ENCODE peak calls at places on chromosomes 16 and 17, in eight cellular contexts. One of them, this sample, is unnamed.

GRCh38 chr16:48629016-48629415 is 19.0 kb upstream of the N4BP1 start:
- DNase-seq in cardiac muscle cell: no peak
- DNase-seq in neural progenitor cell: no peak
- DNase-seq in endothelial cell of umbilical vein: no peak
- DNase-seq in body of pancreas: no peak
- DNase-seq in stomach: peak; percentile 18
- DNase-seq in testis: no peak
- DNase-seq in hepatocyte: no peak
- DNase-seq in this sample: no peak

GRCh38 chr16:21233521-21234150 is at the start of gene ANKS4B:
- DNase-seq in cardiac muscle cell: no peak
- DNase-seq in neural progenitor cell: no peak
- DNase-seq in endothelial cell of umbilical vein: no peak
- DNase-seq in body of pancreas: peak; percentile 58
- DNase-seq in stomach: peak; percentile 29
- DNase-seq in testis: no peak
- DNase-seq in hepatocyte: peak; percentile 74
- DNase-seq in this sample: no peak

GRCh38 chr17:82175951-82176350 is 36.7 kb downstream of the CCDC57 start:
- DNase-seq in cardiac muscle cell: no peak
- DNase-seq in neural progenitor cell: no peak
- DNase-seq in endothelial cell of umbilical vein: no peak
- DNase-seq in body of pancreas: no peak
- DNase-seq in stomach: no peak
- DNase-seq in testis: no peak
- DNase-seq in hepatocyte: no peak
- DNase-seq in this sample: no peak

GRCh38 chr16:4261557-4262172 is 11.2 kb downstream of the TFAP4 start:
- DNase-seq in cardiac muscle cell: peak; percentile 66
- DNase-seq in neural progenitor cell: peak; percentile 89
- DNase-seq in endothelial cell of umbilical vein: peak; percentile 14
- DNase-seq in body of pancreas: peak; percentile 34
- DNase-seq in stomach: no peak
- DNase-seq in testis: peak; percentile 70
- DNase-seq in hepatocyte: peak; percentile 66
- DNase-seq in this sample: no peak

GRCh38 chr16:86087011-86087453 is 188.1 kb downstream of the IRF8 start:
- DNase-seq in cardiac muscle cell: no peak
- DNase-seq in neural progenitor cell: no peak
- DNase-seq in endothelial cell of umbilical vein: no peak
- DNase-seq in body of pancreas: no peak
- DNase-seq in stomach: no peak
- DNase-seq in testis: no peak
- DNase-seq in hepatocyte: no peak
- DNase-seq in this sample: no peak

GRCh38 chr17:48544356-48545021 is 420 bp downstream of the HOXB2 start:
- DNase-seq in cardiac muscle cell: peak; percentile 55
- DNase-seq in neural progenitor cell: peak; percentile 72
- DNase-seq in endothelial cell of umbilical vein: peak; percentile 87
- DNase-seq in body of pancreas: peak; percentile 53
- DNase-seq in stomach: peak; percentile 62
- DNase-seq in testis: peak; percentile 29
- DNase-seq in hepatocyte: peak; percentile 72
- DNase-seq in this sample: peak; percentile 78

GRCh38 chr17:29115906-29116651 is 64.1 kb downstream of the MYO18A start:
- DNase-seq in cardiac muscle cell: peak; percentile 42
- DNase-seq in neural progenitor cell: peak; percentile 75
- DNase-seq in endothelial cell of umbilical vein: peak; percentile 35
- DNase-seq in body of pancreas: peak; percentile 32
- DNase-seq in stomach: no peak
- DNase-seq in testis: peak; percentile 41
- DNase-seq in hepatocyte: peak; percentile 52
- DNase-seq in this sample: no peak

GRCh38 chr16:88606146-88606757 is 32.1 kb upstream of the IL17C start:
- DNase-seq in cardiac muscle cell: no peak
- DNase-seq in neural progenitor cell: no peak
- DNase-seq in endothelial cell of umbilical vein: no peak
- DNase-seq in body of pancreas: no peak
- DNase-seq in stomach: no peak
- DNase-seq in testis: no peak
- DNase-seq in hepatocyte: no peak
- DNase-seq in this sample: no peak

GRCh38 chr16:85354623-85355514 is 242.6 kb upstream of the CIBAR2 start:
- DNase-seq in cardiac muscle cell: peak; percentile 47
- DNase-seq in neural progenitor cell: no peak
- DNase-seq in endothelial cell of umbilical vein: no peak
- DNase-seq in body of pancreas: no peak
- DNase-seq in stomach: no peak
- DNase-seq in testis: no peak
- DNase-seq in hepatocyte: peak; percentile 64
- DNase-seq in this sample: peak; percentile 84

GRCh38 chr16:23504453-23505179 is 5.7 kb downstream of the GGA2 start:
- DNase-seq in cardiac muscle cell: peak; percentile 45
- DNase-seq in neural progenitor cell: peak; percentile 77
- DNase-seq in endothelial cell of umbilical vein: peak; percentile 87
- DNase-seq in body of pancreas: peak; percentile 38
- DNase-seq in stomach: peak; percentile 46
- DNase-seq in testis: no peak
- DNase-seq in hepatocyte: peak; percentile 67
- DNase-seq in this sample: peak; percentile 54

GRCh38 chr16:72848045-72848410 is 199.9 kb downstream of the ZFHX3 start:
- DNase-seq in cardiac muscle cell: no peak
- DNase-seq in neural progenitor cell: no peak
- DNase-seq in endothelial cell of umbilical vein: no peak
- DNase-seq in body of pancreas: peak; percentile 25
- DNase-seq in stomach: no peak
- DNase-seq in testis: no peak
- DNase-seq in hepatocyte: no peak
- DNase-seq in this sample: no peak

GRCh38 chr17:73155410-73156165 is 9.2 kb upstream of the SSTR2 start:
- DNase-seq in cardiac muscle cell: no peak
- DNase-seq in neural progenitor cell: peak; percentile 45
- DNase-seq in endothelial cell of umbilical vein: no peak
- DNase-seq in body of pancreas: no peak
- DNase-seq in stomach: no peak
- DNase-seq in testis: no peak
- DNase-seq in hepatocyte: no peak
- DNase-seq in this sample: no peak

GRCh38 chr16:27841911-27842310 is 221.6 kb downstream of the GSG1L start:
- DNase-seq in cardiac muscle cell: no peak
- DNase-seq in neural progenitor cell: no peak
- DNase-seq in endothelial cell of umbilical vein: no peak
- DNase-seq in body of pancreas: no peak
- DNase-seq in stomach: no peak
- DNase-seq in testis: no peak
- DNase-seq in hepatocyte: no peak
- DNase-seq in this sample: no peak

GRCh38 chr16:48531011-48531962 is 78.7 kb downstream of the N4BP1 start:
- DNase-seq in cardiac muscle cell: no peak
- DNase-seq in neural progenitor cell: no peak
- DNase-seq in endothelial cell of umbilical vein: no peak
- DNase-seq in body of pancreas: no peak
- DNase-seq in stomach: no peak
- DNase-seq in testis: peak; percentile 53
- DNase-seq in hepatocyte: peak; percentile 34
- DNase-seq in this sample: peak; percentile 4

GRCh38 chr17:56943505-56944125 is 17.2 kb downstream of the COIL start:
- DNase-seq in cardiac muscle cell: no peak
- DNase-seq in neural progenitor cell: no peak
- DNase-seq in endothelial cell of umbilical vein: no peak
- DNase-seq in body of pancreas: no peak
- DNase-seq in stomach: no peak
- DNase-seq in testis: no peak
- DNase-seq in hepatocyte: no peak
- DNase-seq in this sample: no peak

GRCh38 chr16:28984619-28985135 is at the start of gene LAT:
- DNase-seq in cardiac muscle cell: no peak
- DNase-seq in neural progenitor cell: no peak
- DNase-seq in endothelial cell of umbilical vein: no peak
- DNase-seq in body of pancreas: no peak
- DNase-seq in stomach: peak; percentile 40
- DNase-seq in testis: no peak
- DNase-seq in hepatocyte: no peak
- DNase-seq in this sample: no peak

GRCh38 chr17:34375598-34375997 is 12.6 kb upstream of the CCL1 start:
- DNase-seq in cardiac muscle cell: no peak
- DNase-seq in neural progenitor cell: no peak
- DNase-seq in endothelial cell of umbilical vein: no peak
- DNase-seq in body of pancreas: no peak
- DNase-seq in stomach: no peak
- DNase-seq in testis: no peak
- DNase-seq in hepatocyte: no peak
- DNase-seq in this sample: no peak

GRCh38 chr16:11066231-11066870 is 122.0 kb downstream of the CLEC16A start:
- DNase-seq in cardiac muscle cell: no peak
- DNase-seq in neural progenitor cell: no peak
- DNase-seq in endothelial cell of umbilical vein: no peak
- DNase-seq in body of pancreas: no peak
- DNase-seq in stomach: no peak
- DNase-seq in testis: no peak
- DNase-seq in hepatocyte: no peak
- DNase-seq in this sample: no peak

GRCh38 chr17:4477286-4477791 is 21.3 kb upstream of the SPNS2 start:
- DNase-seq in cardiac muscle cell: no peak
- DNase-seq in neural progenitor cell: peak; percentile 86
- DNase-seq in endothelial cell of umbilical vein: no peak
- DNase-seq in body of pancreas: no peak
- DNase-seq in stomach: no peak
- DNase-seq in testis: no peak
- DNase-seq in hepatocyte: no peak
- DNase-seq in this sample: no peak

GRCh38 chr16:67249762-67250327 is 1.1 kb downstream of the SLC9A5 start:
- DNase-seq in cardiac muscle cell: no peak
- DNase-seq in neural progenitor cell: no peak
- DNase-seq in endothelial cell of umbilical vein: no peak
- DNase-seq in body of pancreas: no peak
- DNase-seq in stomach: no peak
- DNase-seq in testis: no peak
- DNase-seq in hepatocyte: no peak
- DNase-seq in this sample: no peak

GRCh38 chr16:81204794-81205680 is 33.5 kb upstream of the BCO1 start:
- DNase-seq in cardiac muscle cell: peak; percentile 59
- DNase-seq in neural progenitor cell: peak; percentile 59
- DNase-seq in endothelial cell of umbilical vein: peak; percentile 73
- DNase-seq in body of pancreas: peak; percentile 34
- DNase-seq in stomach: peak; percentile 48
- DNase-seq in testis: peak; percentile 29
- DNase-seq in hepatocyte: peak; percentile 80
- DNase-seq in this sample: peak; percentile 27

DNA sequence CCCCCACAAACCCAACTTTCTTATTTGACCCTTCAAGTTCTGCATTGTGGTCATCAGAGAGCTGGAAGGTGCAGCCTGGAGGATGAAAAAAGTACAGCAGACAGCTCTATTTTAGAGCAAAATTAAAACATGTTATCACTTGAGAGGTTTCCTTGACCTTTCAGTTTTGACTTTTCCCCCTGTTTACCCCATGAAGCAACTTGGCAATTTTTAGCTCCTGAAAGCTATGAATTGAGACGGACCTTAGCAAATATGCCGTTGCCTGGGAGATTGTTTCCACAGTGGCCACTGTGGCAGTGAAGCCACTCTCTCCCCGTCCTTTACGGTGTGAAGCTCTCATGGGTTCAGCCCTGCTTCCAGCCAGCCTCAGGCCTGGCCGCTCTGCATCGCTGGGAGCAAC is 398.6 kb downstream of the CPPED1 start:
- DNase-seq in cardiac muscle cell: no peak
- DNase-seq in neural progenitor cell: no peak
- DNase-seq in endothelial cell of umbilical vein: peak; percentile 21
- DNase-seq in body of pancreas: peak; percentile 10
- DNase-seq in stomach: no peak
- DNase-seq in testis: no peak
- DNase-seq in hepatocyte: no peak
- DNase-seq in this sample: no peak
- TF ChIP-seq CTCF in cardiac muscle cell: no peak
- TF ChIP-seq CTCF in neural progenitor cell: no peak
- TF ChIP-seq CTCF in endothelial cell of umbilical vein: no peak
- TF ChIP-seq CTCF in body of pancreas: no peak
- TF ChIP-seq CTCF in stomach: no peak
- TF ChIP-seq CTCF in testis: no peak
- TF ChIP-seq CTCF in hepatocyte: no peak
- TF ChIP-seq CTCF in this sample: no peak

GRCh38 chr16:963913-964695 is 6.7 kb downstream of the LMF1 start:
- DNase-seq in cardiac muscle cell: no peak
- DNase-seq in neural progenitor cell: no peak
- DNase-seq in endothelial cell of umbilical vein: peak; percentile 43
- DNase-seq in body of pancreas: no peak
- DNase-seq in stomach: no peak
- DNase-seq in testis: no peak
- DNase-seq in hepatocyte: no peak
- DNase-seq in this sample: no peak
- H3K27ac ChIP-seq in cardiac muscle cell: no peak overlapping the region
- H3K27ac ChIP-seq in neural progenitor cell: no peak overlapping the region
- H3K27ac ChIP-seq in endothelial cell of umbilical vein: no peak overlapping the region
- H3K27ac ChIP-seq in body of pancreas: no peak overlapping the region
- H3K27ac ChIP-seq in stomach: no peak overlapping the region
- H3K27ac ChIP-seq in testis: no peak overlapping the region
- H3K27ac ChIP-seq in hepatocyte: peak overlapping the region; percentile 82
- H3K27ac ChIP-seq in this sample: no peak overlapping the region

DNA sequence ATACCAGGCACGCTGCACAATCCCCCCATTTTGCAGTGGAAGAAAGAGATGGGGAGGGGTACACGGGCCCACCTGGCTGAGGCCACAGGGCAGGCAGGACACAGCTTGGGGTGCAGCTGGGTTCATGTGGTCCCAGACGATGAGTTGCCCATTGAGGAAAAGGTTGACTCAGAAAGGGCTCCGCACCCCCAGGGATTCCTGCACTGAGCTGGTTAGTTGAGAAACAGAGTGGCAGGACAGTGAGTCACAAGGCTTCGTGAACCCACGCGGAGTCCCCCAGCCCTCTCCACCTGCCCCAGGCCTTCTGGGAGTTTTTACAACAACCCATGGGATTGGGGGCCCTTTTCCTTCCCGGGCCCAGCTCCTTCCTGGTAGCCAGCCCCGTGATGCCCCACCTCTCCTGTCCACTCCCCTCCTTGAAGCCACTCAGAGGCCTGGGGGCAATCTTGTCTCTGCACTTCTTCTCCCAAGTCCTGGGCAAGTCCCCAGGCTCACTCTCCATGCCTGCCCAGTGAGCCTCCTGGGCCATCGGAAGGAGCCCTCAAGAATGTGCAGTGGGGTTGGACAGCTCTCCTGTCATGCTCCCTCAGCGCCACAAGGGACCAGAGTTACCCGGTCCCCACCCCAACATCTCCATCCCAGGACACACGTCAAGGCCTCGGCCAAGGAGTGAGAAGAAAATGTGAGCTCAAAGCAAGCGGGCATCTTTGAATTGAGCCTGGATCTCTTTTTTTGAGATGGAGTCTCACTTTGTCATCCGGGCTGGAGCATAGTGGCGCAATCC is 251.2 kb downstream of the PARN start:
- DNase-seq in cardiac muscle cell: no peak
- DNase-seq in neural progenitor cell: no peak
- DNase-seq in endothelial cell of umbilical vein: no peak
- DNase-seq in body of pancreas: no peak
- DNase-seq in stomach: no peak
- DNase-seq in testis: no peak
- DNase-seq in hepatocyte: no peak
- DNase-seq in this sample: no peak
- TF ChIP-seq CTCF in cardiac muscle cell: no peak
- TF ChIP-seq CTCF in neural progenitor cell: no peak
- TF ChIP-seq CTCF in endothelial cell of umbilical vein: no peak
- TF ChIP-seq CTCF in body of pancreas: no peak
- TF ChIP-seq CTCF in stomach: no peak
- TF ChIP-seq CTCF in testis: no peak
- TF ChIP-seq CTCF in hepatocyte: no peak
- TF ChIP-seq CTCF in this sample: no peak

GRCh38 chr17:68790931-68791330 is 164.3 kb downstream of the ABCA8 start:
- DNase-seq in cardiac muscle cell: no peak
- DNase-seq in neural progenitor cell: no peak
- DNase-seq in endothelial cell of umbilical vein: no peak
- DNase-seq in body of pancreas: peak; percentile 12
- DNase-seq in stomach: no peak
- DNase-seq in testis: no peak
- DNase-seq in hepatocyte: no peak
- DNase-seq in this sample: no peak
- H3K27ac ChIP-seq in cardiac muscle cell: no peak overlapping the region
- H3K27ac ChIP-seq in neural progenitor cell: no peak overlapping the region
- H3K27ac ChIP-seq in endothelial cell of umbilical vein: no peak overlapping the region
- H3K27ac ChIP-seq in body of pancreas: no peak overlapping the region
- H3K27ac ChIP-seq in stomach: no peak overlapping the region
- H3K27ac ChIP-seq in testis: no peak overlapping the region
- H3K27ac ChIP-seq in hepatocyte: no peak overlapping the region
- H3K27ac ChIP-seq in this sample: no peak overlapping the region

This sample was measured in AG04450.